ENCODE peak calls at places on chromosomes 6 and 20, in six cellular contexts. F is CD4-positive, alpha-beta memory T cell; A is heart right ventricle; P is BJ; I is cardiac muscle cell; K is CD8-positive, alpha-beta T cell. U is an unnamed sample. For H3K36me3 and H3K27me3, the result is how much of the 10 kb centered on the place peaks cover.

GRCh38 chr6:166104107-166104506 is 63.5 kb downstream of the TBXT start:
- DNase-seq in F (no peak), A (no peak), P (no peak), I (no peak), K (no peak), U (no peak)

GRCh38 chr20:11890331-11891080 is 27.2 kb upstream of the BTBD3 start:
- DNase-seq in F (no peak), A (peak), P (peak), I (peak), K (peak), U (peak)

GRCh38 chr20:43658068-43658722 is 8.7 kb upstream of the MYBL2 start:
- DNase-seq in F (no peak), A (no peak), P (no peak), I (no peak), K (no peak), U (peak)

GRCh38 chr20:48698507-48699267 is 129.1 kb downstream of the PREX1 start:
- DNase-seq in F (no peak), A (no peak), P (no peak), I (no peak), K (no peak), U (no peak)

GRCh38 chr6:167762259-167762962 is 64.3 kb upstream of the AFDN start:
- DNase-seq in F (no peak), A (no peak), P (no peak), I (no peak), K (no peak), U (no peak)

GRCh38 chr6:110331816-110332215 is 26.3 kb downstream of the METTL24 start:
- DNase-seq in F (no peak), A (peak), P (no peak), I (peak), K (no peak), U (no peak)

GRCh38 chr20:53003420-53003819 is 31.3 kb downstream of the TSHZ2 start:
- DNase-seq in F (no peak), A (no peak), P (no peak), I (no peak), K (no peak), U (no peak)

GRCh38 chr6:69866351-69867074 is at the start of gene COL19A1:
- DNase-seq in F (peak), A (peak), P (no peak), I (peak), K (peak), U (no peak)

GRCh38 chr6:39430968-39431523 is 108.5 kb upstream of the KCNK16 start:
- DNase-seq in F (no peak), A (peak), P (no peak), I (peak), K (no peak), U (peak)

GRCh38 chr20:50188879-50189680 is 1.6 kb upstream of the CEBPB start:
- DNase-seq in F (no peak), A (no peak), P (no peak), I (no peak), K (no peak), U (no peak)

GRCh38 chr6:124887872-124888580 is 74.2 kb upstream of the RNF217 start:
- DNase-seq in F (no peak), A (no peak), P (no peak), I (no peak), K (no peak), U (no peak)

GRCh38 chr20:46695888-46696287 is 6.6 kb upstream of the TP53RK start:
- DNase-seq in F (no peak), A (no peak), P (peak), I (no peak), K (no peak), U (no peak)

GRCh38 chr6:34792605-34793500 is 970 bp downstream of the BLTP3A start:
- DNase-seq in F (no peak), A (peak), P (no peak), I (peak), K (no peak), U (peak)

GRCh38 chr20:33893314-33893713 is 82.2 kb downstream of the CHMP4B start:
- DNase-seq in F (no peak), A (no peak), P (no peak), I (no peak), K (no peak), U (peak)

GRCh38 chr20:55830124-55830828 is 175.0 kb downstream of the CBLN4 start:
- DNase-seq in F (no peak), A (no peak), P (no peak), I (no peak), K (no peak), U (no peak)

GRCh38 chr6:24064106-24064505 is 61.9 kb upstream of the NRSN1 start:
- DNase-seq in F (no peak), A (no peak), P (no peak), I (peak), K (no peak), U (no peak)

GRCh38 chr20:31485450-31486339 is 10.6 kb downstream of the REM1 start:
- DNase-seq in F (no peak), A (peak), P (no peak), I (no peak), K (no peak), U (peak)

GRCh38 chr20:47377122-47377722 is 20.7 kb upstream of the ZMYND8 start:
- DNase-seq in F (no peak), A (no peak), P (no peak), I (no peak), K (no peak), U (no peak)

GRCh38 chr20:63090682-63091571 is 84.2 kb upstream of the BHLHE23 start:
- DNase-seq in F (no peak), A (no peak), P (no peak), I (no peak), K (no peak), U (no peak)

GRCh38 chr6:154993710-154994109 is 1.4 kb upstream of the TIAM2 start:
- DNase-seq in F (no peak), A (no peak), P (no peak), I (no peak), K (no peak), U (no peak)

GRCh38 chr6:41801380-41801779 is 13.9 kb downstream of the TOMM6 start:
- DNase-seq in F (no peak), A (no peak), P (no peak), I (no peak), K (no peak), U (peak)

GRCh38 chr6:56649782-56650181 is 7.1 kb upstream of the DST start:
- DNase-seq in F (no peak), A (no peak), P (no peak), I (no peak), K (no peak), U (no peak)

GRCh38 chr6:170080828-170081368 is 210.0 kb downstream of the DLL1 start:
- DNase-seq in F (no peak), A (peak), P (no peak), I (no peak), K (no peak), U (no peak)

GRCh38 chr6:32204268-32204715 is 11.8 kb upstream of the GPSM3 start:
- DNase-seq in F (no peak), A (no peak), P (no peak), I (no peak), K (no peak), U (no peak)

GRCh38 chr6:163349001-163349680 is 65.4 kb upstream of the QKI start:
- DNase-seq in F (no peak), A (no peak), P (no peak), I (no peak), K (no peak), U (peak)

GRCh38 chr20:25040438-25040831 is 17.5 kb downstream of the ACSS1 start:
- DNase-seq in F (no peak), A (no peak), P (no peak), I (no peak), K (no peak), U (peak)

GRCh38 chr6:20630136-20630535 is 95.9 kb downstream of the CDKAL1 start:
- DNase-seq in F (no peak), A (no peak), P (no peak), I (no peak), K (no peak), U (no peak)

GRCh38 chr6:123802697-123803455 is 789 bp upstream of the NKAIN2 start:
- DNase-seq in F (peak), A (peak), P (peak), I (peak), K (peak), U (peak)

GRCh38 chr6:43172127-43173007 is 1.3 kb downstream of the SRF start:
- DNase-seq in F (peak), A (peak), P (no peak), I (peak), K (peak), U (peak)

GRCh38 chr20:56411759-56412472 is at the start of gene CASS4:
- DNase-seq in F (peak), A (peak), P (no peak), I (no peak), K (peak), U (no peak)

GRCh38 chr20:22248052-22248667 is 336.2 kb downstream of the FOXA2 start:
- DNase-seq in F (no peak), A (no peak), P (no peak), I (peak), K (no peak), U (no peak)

GRCh38 chr20:52242237-52243230 is 51.0 kb upstream of the ZFP64 start:
- DNase-seq in F (peak), A (no peak), P (no peak), I (peak), K (no peak), U (no peak)

GRCh38 chr20:48051810-48052491 is 266.7 kb upstream of the SULF2 start:
- DNase-seq in F (no peak), A (no peak), P (peak), I (no peak), K (no peak), U (peak)

GRCh38 chr6:99013661-99014458 is 66.1 kb upstream of the FBXL4 start:
- DNase-seq in F (no peak), A (no peak), P (no peak), I (no peak), K (no peak), U (no peak)

GRCh38 chr6:165574770-165575549 is 88.1 kb downstream of the PDE10A start:
- DNase-seq in F (no peak), A (no peak), P (no peak), I (no peak), K (no peak), U (no peak)

GRCh38 chr6:129672345-129672691 is 37.7 kb downstream of the ARHGAP18 start:
- DNase-seq in F (peak), A (no peak), P (no peak), I (no peak), K (no peak), U (no peak)
- H3K36me3 ChIP-seq in F (under half), A (under half), P (under half), I (under half), K (under half), U (under half)

GRCh38 chr20:4559906-4560305 is 161.8 kb upstream of the PRND start:
- DNase-seq in F (no peak), A (no peak), P (no peak), I (no peak), K (no peak), U (no peak)
- H3K27me3 ChIP-seq in F (under half), A (under half), P (under half), I (under half), K (under half), U (under half)

DNA sequence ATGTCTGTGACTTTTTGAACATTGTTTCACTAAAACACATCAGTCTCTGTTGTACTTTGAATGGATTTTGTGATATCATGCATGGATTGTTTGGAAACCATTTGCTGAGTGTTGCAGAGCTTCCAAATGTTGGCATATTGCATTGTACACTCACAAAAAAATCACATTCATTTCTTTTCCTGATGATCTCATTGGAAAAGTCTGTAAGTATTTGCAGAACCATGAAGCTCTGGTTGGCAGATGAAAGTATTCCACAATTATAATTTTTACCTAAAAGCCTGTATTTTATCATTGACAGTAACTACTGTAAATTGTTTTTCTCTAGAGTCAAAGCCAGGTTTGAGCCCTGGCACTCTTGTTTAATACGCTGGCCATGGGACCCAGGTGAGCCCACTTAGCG is 42.1 kb downstream of the VAPB start:
- DNase-seq in F (no peak), A (no peak), P (no peak), I (no peak), K (no peak), U (no peak)
- H3K36me3 ChIP-seq in F (under half), A (under half), P (under half), I (under half), K (under half), U (under half)

GRCh38 chr6:84768442-84769174 is 4.2 kb upstream of the TBX18 start:
- DNase-seq in F (no peak), A (no peak), P (no peak), I (no peak), K (no peak), U (peak)

GRCh38 chr6:84766118-84766683 is 1.8 kb upstream of the TBX18 start:
- DNase-seq in F (no peak), A (no peak), P (no peak), I (no peak), K (no peak), U (no peak)

GRCh38 chr6:84767591-84768201 is 3.3 kb upstream of the TBX18 start:
- DNase-seq in F (no peak), A (no peak), P (no peak), I (no peak), K (no peak), U (peak)

GRCh38 chr6:84769247-84769646 is 4.8 kb upstream of the TBX18 start:
- DNase-seq in F (no peak), A (no peak), P (no peak), I (no peak), K (no peak), U (peak)

GRCh38 chr6:84766796-84767590 is 2.6 kb upstream of the TBX18 start:
- DNase-seq in F (no peak), A (no peak), P (no peak), I (peak), K (no peak), U (no peak)
- H3K27me3 ChIP-seq in F (under half), A (half or more), P (under half), I (half or more), K (under half), U (under half)

DNA sequence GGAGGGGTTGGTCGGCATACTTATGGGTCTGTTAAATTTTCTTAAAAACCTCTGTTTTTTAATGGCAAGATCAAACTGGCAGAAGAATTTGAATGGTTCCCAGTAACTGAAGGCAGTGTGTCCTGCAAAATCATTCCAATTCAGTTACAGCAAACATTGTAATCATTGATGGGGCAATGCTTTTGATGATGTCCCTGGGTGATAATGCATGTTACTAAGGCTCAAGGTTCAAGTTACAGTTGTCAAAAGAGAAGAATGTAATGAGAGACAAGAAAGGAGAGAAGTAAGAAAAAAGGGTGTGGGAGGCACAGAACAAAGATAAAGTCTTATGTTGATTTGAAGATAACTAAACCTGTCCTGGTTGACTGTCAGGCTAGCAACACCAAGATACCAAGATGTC is 54.9 kb downstream of the CEP162 start:
- DNase-seq in F (no peak), A (no peak), P (no peak), I (no peak), K (no peak), U (no peak)
- H3K36me3 ChIP-seq in F (under half), A (half or more), P (under half), I (under half), K (under half), U (under half)

GRCh38 chr6:137863126-137863996 is 3.7 kb upstream of the TNFAIP3 start:
- DNase-seq in F (no peak), A (no peak), P (no peak), I (no peak), K (no peak), U (no peak)
- H3K27me3 ChIP-seq in F (under half), A (under half), P (under half), I (under half), K (under half), U (under half)

GRCh38 chr20:1173698-1174097 is 11.1 kb downstream of the TMEM74B start:
- DNase-seq in F (no peak), A (no peak), P (no peak), I (no peak), K (no peak), U (no peak)
- H3K36me3 ChIP-seq in F (under half), A (half or more), P (under half), I (under half), K (under half), U (under half)

DNA sequence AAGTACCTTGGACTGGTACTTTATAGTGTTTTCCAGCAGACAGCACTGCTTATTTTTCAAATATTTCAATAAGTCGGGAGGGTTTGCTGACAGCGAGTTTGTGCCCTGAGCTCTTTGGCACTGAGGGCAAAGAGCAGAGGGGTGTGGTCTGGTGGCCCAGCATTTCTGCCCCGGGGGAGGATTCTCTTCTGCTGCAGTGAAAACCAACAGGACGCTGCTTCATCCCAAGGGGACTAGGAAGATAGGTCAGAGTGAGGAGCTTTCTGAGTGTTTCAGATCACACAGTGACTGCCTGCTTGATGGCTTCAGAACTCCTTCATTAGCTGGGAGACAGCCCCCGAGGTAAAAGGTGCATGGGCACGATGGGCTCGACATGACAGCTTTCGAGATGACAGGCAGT is 8.6 kb downstream of the ULBP2 start:
- DNase-seq in F (no peak), A (no peak), P (no peak), I (no peak), K (no peak), U (no peak)
- H3K27me3 ChIP-seq in F (under half), A (half or more), P (under half), I (half or more), K (under half), U (under half)

GRCh38 chr6:144835322-144835721 is 550.2 kb downstream of the UTRN start:
- DNase-seq in F (no peak), A (no peak), P (no peak), I (no peak), K (no peak), U (no peak)
- H3K36me3 ChIP-seq in F (half or more), A (half or more), P (under half), I (under half), K (half or more), U (under half)

U was measured in MG63.